ENCODE peak calls at places on chromosome 14, in six cellular contexts. One of them, this sample, is unnamed.

GRCh38 chr14:64942531-64943111 is at the start of gene GPX2:
- DNase-seq in fibroblast of lung: no peak
- DNase-seq in HCT116: no peak
- DNase-seq in mesendoderm: peak; percentile 69
- DNase-seq in neural progenitor cell: no peak
- DNase-seq in Karpas-422: no peak
- DNase-seq in this sample: peak; percentile 89

GRCh38 chr14:103155013-103155412 is 31.8 kb downstream of the TNFAIP2 start:
- DNase-seq in fibroblast of lung: peak; percentile 63
- DNase-seq in HCT116: peak; percentile 61
- DNase-seq in mesendoderm: no peak
- DNase-seq in neural progenitor cell: no peak
- DNase-seq in Karpas-422: no peak
- DNase-seq in this sample: peak; percentile 98

GRCh38 chr14:22407033-22407432 is 182.0 kb downstream of the DAD1 start:
- DNase-seq in fibroblast of lung: no peak
- DNase-seq in HCT116: no peak
- DNase-seq in mesendoderm: no peak
- DNase-seq in neural progenitor cell: no peak
- DNase-seq in Karpas-422: no peak
- DNase-seq in this sample: no peak

GRCh38 chr14:63273717-63274673 is 44.7 kb downstream of the GPHB5 start:
- DNase-seq in fibroblast of lung: peak; percentile 45
- DNase-seq in HCT116: no peak
- DNase-seq in mesendoderm: no peak
- DNase-seq in neural progenitor cell: no peak
- DNase-seq in Karpas-422: no peak
- DNase-seq in this sample: no peak

GRCh38 chr14:58717211-58717610 is 79.4 kb downstream of the DACT1 start:
- DNase-seq in fibroblast of lung: peak; percentile 30
- DNase-seq in HCT116: no peak
- DNase-seq in mesendoderm: no peak
- DNase-seq in neural progenitor cell: peak; percentile 32
- DNase-seq in Karpas-422: no peak
- DNase-seq in this sample: no peak

GRCh38 chr14:26596722-26597030 is 1.2 kb downstream of the NOVA1 start:
- DNase-seq in fibroblast of lung: peak; percentile 25
- DNase-seq in HCT116: no peak
- DNase-seq in mesendoderm: no peak
- DNase-seq in neural progenitor cell: no peak
- DNase-seq in Karpas-422: no peak
- DNase-seq in this sample: no peak

GRCh38 chr14:85466678-85467077 is 63.3 kb upstream of the FLRT2 start:
- DNase-seq in fibroblast of lung: no peak
- DNase-seq in HCT116: no peak
- DNase-seq in mesendoderm: peak; percentile 12
- DNase-seq in neural progenitor cell: no peak
- DNase-seq in Karpas-422: no peak
- DNase-seq in this sample: no peak

GRCh38 chr14:49961270-49962222 is 68.7 kb downstream of the ARF6 start:
- DNase-seq in fibroblast of lung: no peak
- DNase-seq in HCT116: no peak
- DNase-seq in mesendoderm: no peak
- DNase-seq in neural progenitor cell: no peak
- DNase-seq in Karpas-422: peak; percentile 73
- DNase-seq in this sample: peak; percentile 71

GRCh38 chr14:88044129-88044727 is 39.3 kb downstream of the GPR65 start:
- DNase-seq in fibroblast of lung: no peak
- DNase-seq in HCT116: no peak
- DNase-seq in mesendoderm: no peak
- DNase-seq in neural progenitor cell: no peak
- DNase-seq in Karpas-422: no peak
- DNase-seq in this sample: no peak

GRCh38 chr14:32217301-32217700 is 14.2 kb upstream of the RNU6-8 start:
- DNase-seq in fibroblast of lung: no peak
- DNase-seq in HCT116: no peak
- DNase-seq in mesendoderm: no peak
- DNase-seq in neural progenitor cell: no peak
- DNase-seq in Karpas-422: no peak
- DNase-seq in this sample: no peak

GRCh38 chr14:38212996-38213395 is 5.3 kb downstream of the SSTR1 start:
- DNase-seq in fibroblast of lung: peak; percentile 38
- DNase-seq in HCT116: no peak
- DNase-seq in mesendoderm: no peak
- DNase-seq in neural progenitor cell: no peak
- DNase-seq in Karpas-422: no peak
- DNase-seq in this sample: no peak

GRCh38 chr14:98940693-98941437 is 331.1 kb downstream of the BCL11B start:
- DNase-seq in fibroblast of lung: no peak
- DNase-seq in HCT116: no peak
- DNase-seq in mesendoderm: no peak
- DNase-seq in neural progenitor cell: no peak
- DNase-seq in Karpas-422: no peak
- DNase-seq in this sample: no peak

GRCh38 chr14:65332141-65332871 is 80.2 kb upstream of the FUT8 start:
- DNase-seq in fibroblast of lung: no peak
- DNase-seq in HCT116: no peak
- DNase-seq in mesendoderm: no peak
- DNase-seq in neural progenitor cell: no peak
- DNase-seq in Karpas-422: peak; percentile 90
- DNase-seq in this sample: peak; percentile 59

GRCh38 chr14:67722293-67722692 is 20.6 kb downstream of the RDH12 start:
- DNase-seq in fibroblast of lung: peak; percentile 50
- DNase-seq in HCT116: no peak
- DNase-seq in mesendoderm: peak; percentile 63
- DNase-seq in neural progenitor cell: peak; percentile 61
- DNase-seq in Karpas-422: peak; percentile 46
- DNase-seq in this sample: no peak

GRCh38 chr14:26694521-26694920 is 96.7 kb upstream of the NOVA1 start:
- DNase-seq in fibroblast of lung: no peak
- DNase-seq in HCT116: no peak
- DNase-seq in mesendoderm: no peak
- DNase-seq in neural progenitor cell: no peak
- DNase-seq in Karpas-422: peak; percentile 58
- DNase-seq in this sample: no peak

GRCh38 chr14:93207468-93208308 is 632 bp downstream of the UBR7 start:
- DNase-seq in fibroblast of lung: peak; percentile 55
- DNase-seq in HCT116: no peak
- DNase-seq in mesendoderm: peak; percentile 70
- DNase-seq in neural progenitor cell: peak; percentile 79
- DNase-seq in Karpas-422: peak; percentile 77
- DNase-seq in this sample: peak; percentile 51

GRCh38 chr14:32620303-32620702 is 291.2 kb downstream of the AKAP6 start:
- DNase-seq in fibroblast of lung: no peak
- DNase-seq in HCT116: no peak
- DNase-seq in mesendoderm: no peak
- DNase-seq in neural progenitor cell: no peak
- DNase-seq in Karpas-422: no peak
- DNase-seq in this sample: no peak

GRCh38 chr14:54348001-54348611 is 48.7 kb upstream of the CDKN3 start:
- DNase-seq in fibroblast of lung: peak; percentile 64
- DNase-seq in HCT116: peak; percentile 44
- DNase-seq in mesendoderm: peak; percentile 75
- DNase-seq in neural progenitor cell: peak; percentile 86
- DNase-seq in Karpas-422: peak; percentile 91
- DNase-seq in this sample: peak; percentile 48

GRCh38 chr14:87233266-87233665 is 759.7 kb downstream of the GALC start:
- DNase-seq in fibroblast of lung: no peak
- DNase-seq in HCT116: no peak
- DNase-seq in mesendoderm: peak; percentile 66
- DNase-seq in neural progenitor cell: no peak
- DNase-seq in Karpas-422: peak; percentile 61
- DNase-seq in this sample: peak; percentile 48

GRCh38 chr14:55160989-55161388 is 30.4 kb downstream of the DLGAP5 start:
- DNase-seq in fibroblast of lung: peak; percentile 72
- DNase-seq in HCT116: peak; percentile 6
- DNase-seq in mesendoderm: no peak
- DNase-seq in neural progenitor cell: no peak
- DNase-seq in Karpas-422: peak; percentile 63
- DNase-seq in this sample: no peak

GRCh38 chr14:60512952-60513554 is 4.1 kb downstream of the SIX6 start:
- DNase-seq in fibroblast of lung: no peak
- DNase-seq in HCT116: no peak
- DNase-seq in mesendoderm: peak; percentile 26
- DNase-seq in neural progenitor cell: peak; percentile 27
- DNase-seq in Karpas-422: no peak
- DNase-seq in this sample: no peak

GRCh38 chr14:60510976-60511599 is 2.1 kb downstream of the SIX6 start:
- DNase-seq in fibroblast of lung: no peak
- DNase-seq in HCT116: no peak
- DNase-seq in mesendoderm: no peak
- DNase-seq in neural progenitor cell: peak; percentile 80
- DNase-seq in Karpas-422: no peak
- DNase-seq in this sample: no peak

GRCh38 chr14:60515696-60516284 is 6.8 kb downstream of the SIX6 start:
- DNase-seq in fibroblast of lung: no peak
- DNase-seq in HCT116: no peak
- DNase-seq in mesendoderm: peak; percentile 91
- DNase-seq in neural progenitor cell: peak; percentile 89
- DNase-seq in Karpas-422: no peak
- DNase-seq in this sample: no peak

GRCh38 chr14:60515244-60515695 is 6.3 kb downstream of the SIX6 start:
- DNase-seq in fibroblast of lung: no peak
- DNase-seq in HCT116: no peak
- DNase-seq in mesendoderm: no peak
- DNase-seq in neural progenitor cell: no peak
- DNase-seq in Karpas-422: no peak
- DNase-seq in this sample: no peak

GRCh38 chr14:60514378-60515243 is 5.7 kb downstream of the SIX6 start:
- DNase-seq in fibroblast of lung: no peak
- DNase-seq in HCT116: no peak
- DNase-seq in mesendoderm: peak; percentile 79
- DNase-seq in neural progenitor cell: peak; percentile 97
- DNase-seq in Karpas-422: no peak
- DNase-seq in this sample: no peak
- H3K4me2 ChIP-seq in fibroblast of lung: peak overlapping the region; percentile 62
- H3K4me2 ChIP-seq in HCT116: no peak overlapping the region
- H3K4me2 ChIP-seq in mesendoderm: peak overlapping the region; percentile 67
- H3K4me2 ChIP-seq in neural progenitor cell: peak overlapping the region; percentile 92
- H3K4me2 ChIP-seq in Karpas-422: no peak overlapping the region
- H3K4me2 ChIP-seq in this sample: peak overlapping the region; percentile 67

GRCh38 chr14:37054144-37054543 is 118.3 kb downstream of the SLC25A21 start:
- DNase-seq in fibroblast of lung: no peak
- DNase-seq in HCT116: no peak
- DNase-seq in mesendoderm: no peak
- DNase-seq in neural progenitor cell: no peak
- DNase-seq in Karpas-422: no peak
- DNase-seq in this sample: no peak
- H3K4me1 ChIP-seq in fibroblast of lung: no peaks in the 10 kb centered on the region
- H3K4me1 ChIP-seq in HCT116: peaks cover 5% of the 10 kb centered on the region
- H3K4me1 ChIP-seq in mesendoderm: no peaks in the 10 kb centered on the region
- H3K4me1 ChIP-seq in neural progenitor cell: peaks cover 2% of the 10 kb centered on the region
- H3K4me1 ChIP-seq in Karpas-422: no peaks in the 10 kb centered on the region
- H3K4me1 ChIP-seq in this sample: peaks cover 2% of the 10 kb centered on the region

DNA sequence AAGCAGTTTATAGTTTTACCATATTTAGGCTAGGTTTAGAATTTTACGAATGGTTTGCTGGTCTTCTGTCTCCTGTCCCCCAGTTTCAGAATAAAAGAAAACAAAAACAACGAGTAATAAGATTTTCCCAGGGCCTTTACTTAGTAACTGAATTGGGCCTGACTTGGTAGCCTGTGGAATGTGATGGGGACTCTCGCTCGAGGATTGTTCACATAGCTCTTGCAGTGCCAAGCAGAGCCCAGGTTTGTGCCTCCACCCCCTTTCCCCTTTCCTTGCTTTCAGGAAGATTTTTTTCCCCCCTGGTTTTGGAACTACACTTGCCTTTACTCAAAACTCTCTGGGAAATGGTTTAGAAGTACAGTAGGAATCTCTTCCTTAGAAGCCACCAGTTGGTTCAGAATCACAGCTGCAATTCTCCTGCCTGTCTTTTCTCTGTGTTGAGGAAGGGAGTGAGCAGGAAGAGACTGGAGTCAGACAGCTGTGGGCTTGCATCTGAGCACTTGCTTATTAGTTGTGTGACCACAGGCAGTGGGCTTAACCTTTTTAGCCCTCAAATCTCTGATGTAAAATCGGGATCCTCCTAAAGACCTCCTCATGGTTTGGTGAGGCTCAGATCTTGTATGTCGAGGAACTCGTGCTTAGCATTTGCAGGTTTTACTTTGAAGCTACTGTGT is 501.2 kb downstream of the PCNX1 start:
- DNase-seq in fibroblast of lung: no peak
- DNase-seq in HCT116: no peak
- DNase-seq in mesendoderm: peak; percentile 49
- DNase-seq in neural progenitor cell: peak; percentile 27
- DNase-seq in Karpas-422: no peak
- DNase-seq in this sample: no peak
- H3K79me2 ChIP-seq in fibroblast of lung: no peaks in the 10 kb centered on the region
- H3K79me2 ChIP-seq in HCT116: peaks cover 6% of the 10 kb centered on the region
- H3K79me2 ChIP-seq in mesendoderm: peaks cover 5% of the 10 kb centered on the region
- H3K79me2 ChIP-seq in neural progenitor cell: peaks cover 70% of the 10 kb centered on the region
- H3K79me2 ChIP-seq in Karpas-422: no peaks in the 10 kb centered on the region
- H3K79me2 ChIP-seq in this sample: peaks cover 97% of the 10 kb centered on the region

GRCh38 chr14:77920312-77920711 is 120.4 kb downstream of the ADCK1 start:
- DNase-seq in fibroblast of lung: no peak
- DNase-seq in HCT116: no peak
- DNase-seq in mesendoderm: no peak
- DNase-seq in neural progenitor cell: no peak
- DNase-seq in Karpas-422: no peak
- DNase-seq in this sample: no peak

GRCh38 chr14:77923131-77923933 is 123.4 kb downstream of the ADCK1 start:
- DNase-seq in fibroblast of lung: no peak
- DNase-seq in HCT116: no peak
- DNase-seq in mesendoderm: no peak
- DNase-seq in neural progenitor cell: no peak
- DNase-seq in Karpas-422: no peak
- DNase-seq in this sample: no peak

GRCh38 chr14:77918448-77918847 is 118.5 kb downstream of the ADCK1 start:
- DNase-seq in fibroblast of lung: no peak
- DNase-seq in HCT116: no peak
- DNase-seq in mesendoderm: no peak
- DNase-seq in neural progenitor cell: no peak
- DNase-seq in Karpas-422: no peak
- DNase-seq in this sample: no peak

GRCh38 chr14:77924392-77924948 is 124.6 kb downstream of the ADCK1 start:
- DNase-seq in fibroblast of lung: no peak
- DNase-seq in HCT116: no peak
- DNase-seq in mesendoderm: no peak
- DNase-seq in neural progenitor cell: no peak
- DNase-seq in Karpas-422: no peak
- DNase-seq in this sample: no peak

DNA sequence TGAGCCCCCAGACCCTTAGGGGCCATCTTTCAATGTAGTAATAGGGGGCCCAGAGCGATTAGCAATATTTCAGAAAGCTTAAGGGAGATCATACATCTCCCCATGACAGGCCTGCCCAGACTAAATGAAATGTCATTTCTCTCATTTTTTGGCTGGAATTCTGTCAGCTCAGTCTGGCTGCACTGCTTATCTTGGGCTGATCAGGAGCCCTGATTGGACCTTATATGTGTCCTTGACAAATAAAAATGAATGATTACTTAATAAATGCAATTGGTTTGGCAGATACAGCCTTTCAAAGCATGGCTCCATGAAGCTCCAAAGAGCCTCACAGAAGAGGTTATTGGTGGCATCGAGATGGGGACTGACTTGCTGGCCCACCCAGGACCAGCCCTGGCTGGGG is 121.9 kb downstream of the ADCK1 start:
- DNase-seq in fibroblast of lung: no peak
- DNase-seq in HCT116: no peak
- DNase-seq in mesendoderm: no peak
- DNase-seq in neural progenitor cell: no peak
- DNase-seq in Karpas-422: no peak
- DNase-seq in this sample: no peak
- H3K4me2 ChIP-seq in fibroblast of lung: no peak overlapping the region
- H3K4me2 ChIP-seq in HCT116: no peak overlapping the region
- H3K4me2 ChIP-seq in mesendoderm: no peak overlapping the region
- H3K4me2 ChIP-seq in neural progenitor cell: no peak overlapping the region
- H3K4me2 ChIP-seq in Karpas-422: no peak overlapping the region
- H3K4me2 ChIP-seq in this sample: no peak overlapping the region

This sample was measured in PC-9.